ENCODE peak calls at places on chromosomes 1 and 21, in eight cellular contexts. L is prostate gland, K is heart left ventricle, Q is stomach, U is ovary, H is tibial nerve, J is IMR-90, M is breast epithelium. D is an unnamed sample.

GRCh38 chr1:41573803-41574713 is 89.6 kb upstream of the EDN2 start:
- DNase-seq in J (peak), H (peak), M (peak), Q (peak), U (peak), L (peak), K (peak), D (peak)

GRCh38 chr21:38910390-38911008 is 104.8 kb downstream of the ETS2 start:
- DNase-seq in H (no peak), K (no peak), Q (no peak), J (no peak), U (no peak), L (no peak), M (no peak), D (peak)

GRCh38 chr1:226549937-226550670 is 1.5 kb downstream of the STUM start:
- DNase-seq in M (no peak), L (peak), H (no peak), J (no peak), K (peak), Q (peak), U (no peak), D (peak)

GRCh38 chr21:14737922-14738321 is 191.8 kb upstream of the SAMSN1 start:
- DNase-seq in K (peak), L (peak), J (peak), H (no peak), U (no peak), M (no peak), Q (peak), D (peak)

GRCh38 chr1:60055336-60055735 is 18.2 kb downstream of the C1orf87 start:
- DNase-seq in K (no peak), M (no peak), U (no peak), H (no peak), J (peak), L (no peak), Q (no peak), D (no peak)

GRCh38 chr21:25956993-25957714 is 213.4 kb downstream of the APP start:
- DNase-seq in U (no peak), H (no peak), M (no peak), L (no peak), J (peak), K (no peak), Q (no peak), D (no peak)

GRCh38 chr1:65083263-65083896 is 64.6 kb upstream of the AK4 start:
- DNase-seq in Q (no peak), H (no peak), M (no peak), K (no peak), L (no peak), J (peak), U (no peak), D (no peak)

GRCh38 chr1:52356818-52357355 is 9.1 kb downstream of the CC2D1B start:
- DNase-seq in L (no peak), H (no peak), K (no peak), U (no peak), J (no peak), M (no peak), Q (no peak), D (no peak)

GRCh38 chr21:36610201-36610600 is 88.7 kb upstream of the SIM2 start:
- DNase-seq in Q (no peak), U (no peak), M (no peak), J (peak), H (no peak), L (no peak), K (no peak), D (no peak)

GRCh38 chr1:234609528-234610042 is 393 bp downstream of the IRF2BP2 start:
- DNase-seq in J (no peak), M (no peak), K (no peak), L (no peak), U (no peak), H (no peak), Q (no peak), D (no peak)

GRCh38 chr1:234607091-234608025 is 2.6 kb downstream of the IRF2BP2 start:
- DNase-seq in M (no peak), H (no peak), U (peak), Q (peak), J (no peak), K (peak), L (no peak), D (peak)

GRCh38 chr1:234608026-234608719 is 1.8 kb downstream of the IRF2BP2 start:
- DNase-seq in Q (peak), K (peak), H (peak), L (peak), M (peak), U (peak), J (peak), D (peak)

GRCh38 chr1:234610061-234610581 is at the start of gene IRF2BP2:
- DNase-seq in Q (peak), U (peak), M (peak), H (peak), J (peak), L (peak), K (peak), D (peak)

DNA sequence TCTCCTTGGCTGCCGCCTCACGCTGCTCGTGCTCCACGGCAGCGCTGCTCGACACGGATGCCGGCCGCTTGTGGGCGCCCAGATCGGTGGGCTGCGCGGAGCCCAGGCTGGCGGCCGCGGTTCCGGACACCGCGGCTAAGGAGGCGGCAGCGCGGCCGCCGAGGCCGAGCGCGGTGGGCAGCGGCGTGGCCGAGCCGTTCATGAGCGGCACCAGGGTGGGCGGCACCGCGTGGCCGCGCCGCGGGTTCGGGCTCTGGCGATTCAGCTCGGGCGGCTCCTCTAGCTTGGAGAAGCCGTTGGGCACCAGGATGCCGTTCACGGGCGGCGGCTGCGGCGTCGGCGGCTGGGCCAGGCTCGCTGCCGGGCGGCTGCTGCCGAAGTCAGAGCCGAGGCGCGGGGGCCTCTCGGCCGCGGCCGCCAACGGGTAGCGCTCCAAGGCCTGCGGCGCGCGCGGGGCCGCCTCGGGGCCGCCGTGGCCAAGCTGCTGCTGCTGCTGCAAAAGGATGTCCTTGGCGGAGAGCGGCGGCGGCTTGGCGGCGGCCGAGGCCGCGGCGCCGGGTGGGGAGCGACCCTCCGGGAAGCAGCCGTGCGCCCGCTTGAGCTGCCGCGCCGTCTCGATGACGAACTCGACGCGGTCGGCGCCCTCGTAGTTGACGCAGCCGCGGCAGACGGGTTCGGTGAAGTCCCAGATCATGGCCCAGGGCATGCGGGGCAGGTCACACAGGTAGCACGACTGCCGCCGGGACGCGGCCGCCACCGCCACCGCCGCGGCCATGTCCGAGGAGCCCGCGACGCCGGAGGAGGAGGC is 1.1 kb downstream of the IRF2BP2 start:
- DNase-seq in L (no peak), Q (peak), M (peak), H (no peak), U (peak), J (no peak), K (peak), D (peak)
- TF ChIP-seq POLR2A in L (peak), Q (no peak), M (no peak), H (no peak), U (no peak), J (peak), K (peak), D (no peak)

DNA sequence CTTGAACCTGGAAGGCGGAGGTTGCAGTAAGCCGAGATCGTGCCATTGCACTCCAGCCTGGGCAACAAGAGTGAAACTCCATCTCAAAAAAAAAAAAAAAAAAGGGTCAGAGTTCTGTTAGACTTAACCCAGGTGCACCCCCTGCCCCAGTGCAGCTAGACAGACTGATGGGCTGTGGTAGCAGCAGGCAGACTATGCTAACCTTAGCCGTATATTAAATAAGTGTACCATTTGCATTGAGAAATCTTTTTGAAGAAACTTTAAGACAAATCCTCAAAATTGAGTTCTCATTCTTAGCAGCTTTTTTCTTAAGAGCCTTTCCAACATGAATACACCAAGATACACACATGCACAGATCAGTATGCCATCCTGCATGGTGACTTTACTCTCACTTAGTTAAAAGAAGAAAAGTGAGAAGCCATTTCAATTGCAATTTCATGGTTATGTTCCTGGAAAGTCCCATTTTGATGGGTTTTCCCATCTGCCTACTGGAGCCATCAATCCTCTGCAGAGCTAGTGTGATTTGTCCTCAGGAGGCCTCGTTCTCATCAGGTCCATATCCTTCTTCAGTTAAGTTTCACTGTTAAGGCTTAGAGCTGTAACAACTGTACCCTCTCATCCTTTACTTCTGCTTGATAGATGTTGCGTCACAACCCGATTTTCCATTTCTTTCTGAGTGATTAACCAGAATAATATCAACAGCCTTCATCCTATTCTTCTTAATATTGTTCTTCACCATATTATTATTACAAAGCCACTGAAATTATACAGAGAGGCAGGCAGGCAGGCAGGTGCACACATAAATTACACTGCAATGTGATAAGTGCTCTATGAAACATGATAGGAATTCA is 7.3 kb downstream of the FCRLB start:
- DNase-seq in L (no peak), M (no peak), J (no peak), Q (no peak), K (no peak), U (no peak), H (no peak), D (no peak)
- H3K27ac ChIP-seq in L (no peak), M (no peak), J (no peak), Q (no peak), K (no peak), U (no peak), H (no peak), D (peak)

DNA sequence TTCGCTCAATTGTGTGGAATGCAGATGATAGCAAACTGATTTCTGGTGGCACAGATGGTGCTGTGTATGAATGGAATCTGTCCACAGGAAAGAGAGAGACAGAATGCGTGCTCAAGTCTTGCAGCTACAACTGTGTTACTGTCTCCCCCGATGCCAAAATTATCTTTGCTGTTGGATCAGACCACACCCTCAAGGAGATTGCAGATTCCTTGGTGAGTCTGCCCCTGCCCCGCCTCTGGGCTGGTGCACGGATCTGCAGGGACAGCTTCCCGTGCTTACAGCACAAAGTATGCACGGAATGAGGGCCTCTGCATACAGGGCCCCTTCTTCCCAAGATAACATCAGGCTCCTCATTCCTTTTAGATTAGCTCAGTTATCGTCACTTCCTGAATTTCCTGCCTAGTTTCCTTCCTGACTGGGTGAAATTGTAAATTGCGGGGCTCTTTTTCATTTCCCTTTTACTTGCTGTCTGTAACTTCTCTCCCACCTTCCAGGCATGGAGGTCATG is 34.6 kb downstream of the CFAP57 start:
- DNase-seq in K (peak), M (no peak), J (peak), U (no peak), H (no peak), L (no peak), Q (no peak), D (no peak)
- TF ChIP-seq POLR2A in K (no peak), M (no peak), J (peak), U (no peak), H (no peak), L (no peak), Q (no peak), D (no peak)

DNA sequence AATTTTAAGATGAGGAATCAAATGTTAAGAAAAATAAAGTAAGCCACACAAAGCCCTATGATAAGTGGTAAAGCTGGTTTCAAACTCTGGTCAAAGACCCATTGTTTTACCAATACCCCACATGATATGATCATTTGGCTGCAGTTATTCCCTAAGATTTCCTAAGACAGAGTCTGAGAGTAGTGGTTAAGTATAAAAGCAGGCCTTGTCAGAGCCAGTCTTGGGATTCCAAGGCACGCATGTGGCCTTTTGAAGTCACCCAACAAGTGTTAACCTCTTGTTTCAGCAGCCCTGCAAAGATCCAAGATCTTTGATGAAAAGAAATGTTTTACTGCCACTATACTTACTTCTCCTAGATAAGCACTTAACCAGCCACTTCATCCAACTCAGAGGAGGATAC is 159.2 kb downstream of the SIPA1L2 start:
- DNase-seq in Q (no peak), J (no peak), K (no peak), H (no peak), M (no peak), U (no peak), L (no peak), D (no peak)
- H3K27ac ChIP-seq in Q (no peak), J (no peak), K (no peak), H (no peak), M (no peak), U (no peak), L (no peak), D (no peak)

GRCh38 chr1:43979528-43980254 is 681 bp downstream of the B4GALT2 start:
- DNase-seq in Q (peak), L (no peak), K (peak), H (no peak), M (no peak), J (peak), U (peak), D (no peak)
- TF ChIP-seq POLR2A in Q (no peak), L (no peak), K (no peak), H (no peak), M (no peak), J (no peak), U (no peak), D (no peak)

GRCh38 chr1:84303154-84303830 is 1.8 kb downstream of the SAMD13 start:
- DNase-seq in U (no peak), H (no peak), Q (no peak), J (peak), M (no peak), K (no peak), L (no peak), D (no peak)
- H3K27ac ChIP-seq in U (no peak), H (peak), Q (peak), J (peak), M (peak), K (peak), L (peak), D (no peak)

D was measured in Peyer's patch.